ENCODE peak calls at places on chromosomes 4 and X, in five cellular contexts. R, O, K, L and A are unnamed samples.

GRCh38 chr4:184755278-184755677 is 21.4 kb upstream of the CENPU start:
- DNase-seq in R (no peak), L (peak; percentile 64), K (no peak), O (peak; percentile 68), A (no peak)

GRCh38 chr4:7924163-7924562 is 15.5 kb downstream of the AFAP1 start:
- DNase-seq in R (no peak), K (no peak), L (no peak), O (no peak), A (no peak)

GRCh38 chr4:177785000-177785399 is 342.8 kb upstream of the AGA start:
- DNase-seq in O (no peak), R (no peak), L (no peak), K (no peak), A (no peak)

GRCh38 chr4:172232966-172233365 is 419.8 kb downstream of the GALNTL6 start:
- DNase-seq in L (no peak), K (no peak), O (no peak), R (peak; percentile 15), A (no peak)

GRCh38 chr4:37639551-37640293 is 46.5 kb downstream of the RELL1 start:
- DNase-seq in O (no peak), K (no peak), R (no peak), L (no peak), A (no peak)

GRCh38 chr4:102252171-102252570 is 93.1 kb downstream of the SLC39A8 start:
- DNase-seq in O (no peak), K (no peak), L (no peak), R (no peak), A (no peak)

GRCh38 chrX:50470103-50471031 is at the start of gene DGKK:
- DNase-seq in L (no peak), R (peak; percentile 66), O (no peak), K (no peak), A (no peak)

GRCh38 chr4:24209131-24209530 is 319.3 kb upstream of the PPARGC1A start:
- DNase-seq in R (no peak), K (no peak), L (no peak), O (no peak), A (no peak)

GRCh38 chr4:39613093-39613656 is 25.5 kb downstream of the SMIM14 start:
- DNase-seq in K (no peak), L (peak; percentile 54), R (no peak), O (no peak), A (no peak)

GRCh38 chr4:49221209-49221608 is 235.1 kb downstream of the CWH43 start:
- DNase-seq in R (no peak), L (no peak), O (no peak), K (no peak), A (no peak)

GRCh38 chr4:34158883-34159282 is 2085.4 kb downstream of the ARAP2 start:
- DNase-seq in L (no peak), K (no peak), O (no peak), R (no peak), A (no peak)

GRCh38 chrX:130467936-130468335 is 66.1 kb downstream of the RBMX2 start:
- DNase-seq in R (no peak), O (no peak), L (no peak), K (no peak), A (no peak)

GRCh38 chrX:107826286-107827136 is 845 bp downstream of the MID2 start:
- DNase-seq in K (no peak), L (peak; percentile 33), R (peak; percentile 51), O (no peak), A (peak; percentile 27)

GRCh38 chr4:141802324-141802723 is 165.9 kb downstream of the IL15 start:
- DNase-seq in R (no peak), K (no peak), O (no peak), L (peak; percentile 84), A (no peak)

GRCh38 chr4:32462944-32463343 is 1742.8 kb downstream of the PCDH7 start:
- DNase-seq in O (no peak), K (no peak), L (peak; percentile 5), R (peak; percentile 27), A (peak; percentile 20)
- TF ChIP-seq CTCF in O (peak; percentile 43), K (no peak), L (peak; percentile 42), R (peak; percentile 53), A (peak; percentile 49)

GRCh38 chr4:87985887-87986200 is 10.3 kb downstream of the SPP1 start:
- DNase-seq in L (no peak), K (no peak), O (no peak), R (no peak), A (no peak)
- TF ChIP-seq CTCF in L (no peak), K (no peak), O (no peak), R (no peak), A (no peak)

DNA sequence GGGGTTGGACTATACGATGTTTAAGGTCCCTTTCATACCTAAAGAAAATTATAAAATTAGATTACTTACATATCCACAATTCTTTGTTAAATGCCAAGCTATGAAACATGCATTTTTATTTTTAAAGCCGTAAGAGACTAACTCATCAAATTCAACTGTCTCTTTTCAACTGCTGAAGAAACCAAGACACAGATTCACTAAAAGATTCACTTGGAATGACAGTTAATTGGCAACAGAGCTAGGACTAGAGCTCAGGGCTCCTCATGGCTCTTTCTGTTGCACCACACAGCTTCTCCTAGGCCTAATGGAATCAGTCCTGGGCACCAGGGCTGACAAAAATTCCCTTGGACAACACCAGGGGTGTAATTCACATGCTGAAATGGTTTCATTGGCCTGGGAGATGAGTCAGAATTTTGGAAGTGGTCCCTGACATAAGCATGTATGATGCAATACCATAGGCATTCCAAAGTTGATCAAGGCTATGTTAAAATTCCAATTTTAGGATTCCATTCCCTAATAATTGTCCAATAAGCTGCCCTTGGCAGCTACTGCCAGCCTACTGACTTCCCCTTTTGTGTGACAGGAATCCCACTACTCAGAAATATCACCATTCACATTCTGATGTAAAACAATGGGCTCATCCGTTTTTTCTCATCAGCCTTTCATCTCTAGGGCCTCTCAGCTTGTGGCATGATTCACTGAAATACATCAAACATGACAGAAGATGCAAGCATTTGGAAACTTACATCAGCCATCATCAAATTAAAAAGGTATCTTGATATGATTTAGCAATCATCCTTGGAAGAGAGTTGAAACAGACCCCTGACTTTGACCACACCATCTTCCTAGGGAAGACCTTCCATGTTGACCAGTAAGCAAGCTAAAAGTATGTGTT is 54.2 kb downstream of the PLAC1 start:
- DNase-seq in O (no peak), K (no peak), L (peak; percentile 88), R (no peak), A (no peak)
- TF ChIP-seq CTCF in O (no peak), K (peak; percentile 14), L (peak; percentile 17), R (no peak), A (no peak)

GRCh38 chr4:73258668-73259551 is at the start of gene ANKRD17:
- DNase-seq in L (peak; percentile 97), K (peak; percentile 96), R (peak; percentile 95), O (peak; percentile 95), A (peak; percentile 92)
- TF ChIP-seq CTCF in L (no peak), K (peak; percentile 25), R (no peak), O (no peak), A (no peak)

GRCh38 chr4:140740906-140741670 is 15.1 kb downstream of the TBC1D9 start:
- DNase-seq in L (no peak), K (no peak), R (no peak), O (no peak), A (no peak)

GRCh38 chr4:140742838-140743193 is 13.4 kb downstream of the TBC1D9 start:
- DNase-seq in O (no peak), R (no peak), K (no peak), L (no peak), A (no peak)

GRCh38 chr4:140744421-140744820 is 11.8 kb downstream of the TBC1D9 start:
- DNase-seq in K (no peak), L (no peak), O (no peak), R (no peak), A (no peak)

GRCh38 chr4:140740422-140740821 is 15.8 kb downstream of the TBC1D9 start:
- DNase-seq in L (no peak), O (no peak), R (no peak), K (no peak), A (no peak)

DNA sequence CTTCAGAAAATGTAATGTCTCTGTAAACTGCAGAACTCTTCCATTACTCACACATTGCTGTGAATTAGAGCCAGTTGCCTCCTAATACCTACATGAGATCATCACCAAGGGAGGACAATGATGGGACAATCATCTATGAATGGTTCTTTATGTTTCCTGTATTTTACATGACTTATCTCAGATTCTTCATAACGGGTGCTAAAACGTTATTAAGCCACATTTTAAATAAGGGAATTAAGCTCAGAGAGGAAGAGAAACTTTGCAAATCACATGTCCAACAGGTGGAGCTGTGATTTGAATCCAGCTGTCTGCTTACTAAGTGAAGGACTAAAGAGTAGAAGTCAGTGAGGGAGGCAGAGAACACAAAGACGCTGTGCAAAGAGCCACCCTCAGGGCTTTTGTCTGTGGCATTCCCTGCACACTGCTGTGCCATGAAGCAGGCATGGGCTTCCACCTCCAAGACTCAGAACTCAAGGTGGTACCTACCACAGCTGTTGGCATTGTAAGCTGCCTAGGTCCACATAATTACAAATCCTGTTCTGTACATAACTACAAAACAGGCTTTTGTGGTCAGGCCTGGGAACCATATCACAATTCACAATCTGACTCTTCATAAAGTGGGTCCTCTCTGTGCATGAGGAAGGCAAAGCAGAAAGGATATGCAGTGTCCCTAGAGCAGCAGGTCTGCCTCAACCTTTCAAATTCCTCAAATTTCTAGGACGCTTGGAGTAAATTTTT is 12.8 kb downstream of the TBC1D9 start:
- DNase-seq in L (peak; percentile 36), R (no peak), O (no peak), K (no peak), A (no peak)
- TF ChIP-seq CTCF in L (peak; percentile 34), R (no peak), O (no peak), K (no peak), A (peak; percentile 28)

DNA sequence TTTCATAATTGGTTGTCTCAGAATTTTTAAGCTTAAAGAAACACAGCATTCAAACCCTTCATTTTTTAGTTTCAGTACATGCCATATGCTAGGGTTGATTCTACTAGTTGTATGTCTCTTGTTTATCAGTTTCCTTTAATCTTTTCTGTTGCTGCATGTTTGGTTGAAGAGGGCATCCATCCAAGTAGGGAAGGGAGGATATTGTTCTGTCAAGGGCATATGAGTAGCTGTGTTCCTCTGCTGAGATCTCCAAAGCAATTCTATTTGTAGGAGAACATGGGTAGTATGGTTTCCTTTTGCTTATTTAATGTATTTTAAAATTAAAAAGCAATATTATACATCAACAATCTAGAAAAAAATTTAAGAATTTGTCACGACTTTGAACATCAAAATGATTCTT is 167.7 kb downstream of the FHIP1A start:
- DNase-seq in K (no peak), L (no peak), R (no peak), O (no peak), A (no peak)
- TF ChIP-seq CTCF in K (no peak), L (no peak), R (no peak), O (no peak), A (no peak)

GRCh38 chr4:54998991-54999390 is 126.4 kb downstream of the KDR start:
- DNase-seq in K (no peak), O (no peak), R (no peak), L (peak; percentile 64), A (no peak)
- TF ChIP-seq CTCF in K (no peak), O (peak; percentile 70), R (no peak), L (peak; percentile 57), A (no peak)